ENCODE peak calls at places on chromosomes 3 and 15, in nine cellular contexts. F, X, E, Q, U, P, A, J and I are unnamed samples.

GRCh38 chr15:76075060-76075459 is 15.3 kb downstream of the TMEM266 start:
- DNase-seq in F (no peak), X (no peak), E (no peak), Q (no peak), U (no peak), P (no peak), A (no peak), J (no peak), I (no peak)

GRCh38 chr3:36991923-36992805 is 767 bp downstream of the EPM2AIP1 start:
- DNase-seq in F (no peak), X (no peak), E (no peak), Q (no peak), U (peak), P (no peak), A (no peak), J (no peak), I (no peak)

GRCh38 chr3:60579734-60580133 is 671.5 kb downstream of the FHIT start:
- DNase-seq in F (no peak), X (no peak), E (no peak), Q (no peak), U (no peak), P (no peak), A (no peak), J (no peak), I (no peak)

GRCh38 chr3:42492508-42493080 is 9.8 kb upstream of the VIPR1 start:
- DNase-seq in F (no peak), X (peak), E (no peak), Q (no peak), U (no peak), P (no peak), A (no peak), J (no peak), I (no peak)

GRCh38 chr3:140088058-140088457 is 153.1 kb downstream of the CLSTN2 start:
- DNase-seq in F (no peak), X (no peak), E (no peak), Q (no peak), U (no peak), P (no peak), A (no peak), J (no peak), I (no peak)

GRCh38 chr3:112604536-112604935 is 36.4 kb downstream of the CCDC80 start:
- DNase-seq in F (no peak), X (no peak), E (no peak), Q (no peak), U (no peak), P (no peak), A (no peak), J (no peak), I (no peak)

GRCh38 chr15:38320181-38320580 is 67.5 kb downstream of the SPRED1 start:
- DNase-seq in F (no peak), X (no peak), E (no peak), Q (no peak), U (no peak), P (no peak), A (no peak), J (no peak), I (no peak)

GRCh38 chr3:101200461-101200860 is 119.9 kb downstream of the IMPG2 start:
- DNase-seq in F (no peak), X (no peak), E (no peak), Q (no peak), U (no peak), P (no peak), A (no peak), J (no peak), I (no peak)

GRCh38 chr15:80619677-80620076 is 75.4 kb upstream of the ABHD17C start:
- DNase-seq in F (no peak), X (no peak), E (no peak), Q (no peak), U (no peak), P (no peak), A (no peak), J (no peak), I (no peak)

GRCh38 chr3:100087203-100087602 is 27.1 kb downstream of the FILIP1L start:
- DNase-seq in F (no peak), X (no peak), E (no peak), Q (no peak), U (no peak), P (no peak), A (no peak), J (no peak), I (no peak)

GRCh38 chr3:196127308-196128040 is 45.6 kb upstream of the TFRC start:
- DNase-seq in F (no peak), X (no peak), E (no peak), Q (no peak), U (no peak), P (no peak), A (no peak), J (no peak), I (no peak)

GRCh38 chr15:82585072-82585471 is 44.8 kb upstream of the RPS17 start:
- DNase-seq in F (no peak), X (no peak), E (no peak), Q (no peak), U (no peak), P (no peak), A (no peak), J (no peak), I (no peak)

GRCh38 chr3:167750273-167750971 is 14.9 kb downstream of the SERPINI1 start:
- DNase-seq in F (no peak), X (no peak), E (no peak), Q (no peak), U (no peak), P (no peak), A (no peak), J (no peak), I (no peak)

GRCh38 chr3:105752791-105753415 is 115.9 kb downstream of the CBLB start:
- DNase-seq in F (no peak), X (no peak), E (no peak), Q (no peak), U (no peak), P (peak), A (no peak), J (peak), I (no peak)

GRCh38 chr15:57323806-57324589 is 52.3 kb upstream of the CGNL1 start:
- DNase-seq in F (peak), X (peak), E (no peak), Q (no peak), U (peak), P (no peak), A (no peak), J (no peak), I (no peak)

GRCh38 chr15:44536298-44536961 is 517 bp upstream of the EIF3J start:
- DNase-seq in F (peak), X (peak), E (peak), Q (peak), U (peak), P (no peak), A (peak), J (no peak), I (peak)

GRCh38 chr15:29852201-29852600 is 29.9 kb upstream of the TJP1 start:
- DNase-seq in F (no peak), X (no peak), E (no peak), Q (no peak), U (no peak), P (no peak), A (no peak), J (no peak), I (no peak)

GRCh38 chr15:74400313-74400850 is 32.9 kb upstream of the CYP11A1 start:
- DNase-seq in F (no peak), X (no peak), E (no peak), Q (no peak), U (no peak), P (no peak), A (no peak), J (peak), I (no peak)

GRCh38 chr15:65790692-65791334 is 1.3 kb downstream of the DENND4A start:
- DNase-seq in F (no peak), X (no peak), E (no peak), Q (no peak), U (no peak), P (no peak), A (no peak), J (no peak), I (no peak)

GRCh38 chr3:155869664-155870063 is 786 bp upstream of the GMPS start:
- DNase-seq in F (no peak), X (no peak), E (no peak), Q (no peak), U (peak), P (no peak), A (no peak), J (no peak), I (no peak)

GRCh38 chr3:161420746-161421145 is 49.4 kb upstream of the SPTSSB start:
- DNase-seq in F (no peak), X (no peak), E (no peak), Q (no peak), U (peak), P (no peak), A (no peak), J (no peak), I (peak)

GRCh38 chr3:161096771-161097367 is 8.3 kb downstream of the B3GALNT1 start:
- DNase-seq in F (no peak), X (no peak), E (no peak), Q (no peak), U (peak), P (no peak), A (no peak), J (no peak), I (no peak)

GRCh38 chr3:117746091-117746490 is 1036.5 kb downstream of the TUSC7 start:
- DNase-seq in F (no peak), X (no peak), E (no peak), Q (no peak), U (no peak), P (no peak), A (no peak), J (no peak), I (no peak)

GRCh38 chr3:184368804-184369183 is 7.3 kb downstream of the POLR2H start:
- DNase-seq in F (peak), X (no peak), E (no peak), Q (no peak), U (no peak), P (no peak), A (no peak), J (no peak), I (no peak)

GRCh38 chr15:66290007-66290406 is 3.4 kb upstream of the DIS3L start:
- DNase-seq in F (no peak), X (no peak), E (no peak), Q (no peak), U (no peak), P (no peak), A (no peak), J (no peak), I (no peak)

GRCh38 chr3:42692667-42693529 is 7.6 kb downstream of the KLHL40 start:
- DNase-seq in F (no peak), X (no peak), E (no peak), Q (no peak), U (no peak), P (no peak), A (no peak), J (no peak), I (no peak)

GRCh38 chr15:65275728-65276126 is 11.0 kb downstream of the PARP16 start:
- DNase-seq in F (no peak), X (no peak), E (no peak), Q (no peak), U (no peak), P (no peak), A (no peak), J (no peak), I (no peak)

GRCh38 chr15:28169361-28169760 is 70.2 kb upstream of the OCA2 start:
- DNase-seq in F (no peak), X (no peak), E (no peak), Q (no peak), U (no peak), P (no peak), A (no peak), J (no peak), I (no peak)